ENCODE peak calls at places on chromosomes 13 and 19, in seven cellular contexts. Z is NCI-H1694; E is putamen; O is A172; M is occipital lobe; N is naive thymus-derived CD4-positive, alpha-beta T cell; W is activated T-helper 2 cell treated with anti-CD3 and anti-CD28 coated beads, Interferon-gamma antibody, Interleukin-2, Interleukin-4, amounts not matched to agents 10 μg/mL and 5 μg/mL and 100 μg/mL, durations not matched to agents 14 hours and 24 hours and 36 hours. G is an unnamed sample.

GRCh38 chr19:30304540-30304939 is 67.6 kb upstream of the ZNF536 start:
- DNase-seq in N (no peak), M (no peak), W (no peak), O (no peak), Z (no peak), E (no peak), G (no peak)

GRCh38 chr19:3281026-3281425 is 56.6 kb downstream of the CELF5 start:
- DNase-seq in N (no peak), M (no peak), Z (no peak), W (no peak), E (no peak), O (no peak), G (no peak)

GRCh38 chr19:2385053-2385721 is 25.1 kb downstream of the TMPRSS9 start:
- DNase-seq in W (no peak), N (no peak), E (no peak), O (peak), M (no peak), Z (no peak), G (no peak)

GRCh38 chr13:112908342-112908741 is 60.7 kb upstream of the MCF2L start:
- DNase-seq in E (no peak), O (no peak), Z (no peak), W (no peak), N (no peak), M (no peak), G (no peak)

GRCh38 chr19:46665072-46665471 is 4.1 kb upstream of the DACT3 start:
- DNase-seq in E (no peak), Z (no peak), N (no peak), O (no peak), W (no peak), M (no peak), G (no peak)

GRCh38 chr13:99385161-99385560 is 78.0 kb upstream of the GPR183 start:
- DNase-seq in O (no peak), N (peak), W (no peak), E (no peak), Z (no peak), M (no peak), G (no peak)

GRCh38 chr19:22052644-22053013 is 345 bp downstream of the ZNF257 start:
- DNase-seq in N (no peak), O (no peak), M (no peak), Z (no peak), E (no peak), W (no peak), G (peak)

GRCh38 chr13:39749528-39749927 is 94.1 kb downstream of the COG6 start:
- DNase-seq in W (no peak), E (no peak), N (no peak), M (no peak), Z (no peak), O (no peak), G (no peak)

GRCh38 chr13:38045278-38046048 is 175.9 kb upstream of the TRPC4 start:
- DNase-seq in E (no peak), M (no peak), W (no peak), O (peak), N (no peak), Z (no peak), G (no peak)

GRCh38 chr19:5002143-5002542 is 33.2 kb downstream of the KDM4B start:
- DNase-seq in Z (no peak), O (peak), E (no peak), M (no peak), N (no peak), W (no peak), G (no peak)

GRCh38 chr13:111314852-111315251 is 5.6 kb upstream of the TEX29 start:
- DNase-seq in M (no peak), E (no peak), W (no peak), O (no peak), N (no peak), Z (no peak), G (no peak)